ENCODE peak calls at places on chromosomes 3 and 15, in five cellular contexts. F is GM12878, X is GM23338, T is HepG2, I is K562. W is an unnamed sample.

GRCh38 chr3:43497905-43498365 is 123.9 kb downstream of the ANO10 start:
- DNase-seq in X (no peak), I (no peak), T (no peak), F (no peak), W (no peak)

GRCh38 chr15:95196176-95196915 is 965.0 kb downstream of the MCTP2 start:
- DNase-seq in I (no peak), X (peak; percentile 4), T (no peak), F (no peak), W (no peak)

GRCh38 chr3:10173926-10174435 is 9.3 kb downstream of the IRAK2 start:
- DNase-seq in F (no peak), I (peak; percentile 52), T (peak; percentile 55), X (no peak), W (peak; percentile 62)

GRCh38 chr3:116473602-116474001 is 28.3 kb upstream of the LSAMP start:
- DNase-seq in T (no peak), X (no peak), F (no peak), I (no peak), W (no peak)

GRCh38 chr3:22836131-22836530 is 367.0 kb upstream of the UBE2E2 start:
- DNase-seq in I (no peak), T (no peak), X (no peak), F (no peak), W (no peak)

GRCh38 chr3:175433026-175433668 is 574.0 kb downstream of the NAALADL2 start:
- DNase-seq in X (no peak), I (no peak), F (no peak), T (no peak), W (no peak)

GRCh38 chr3:150150633-150151032 is 179.9 kb upstream of the PFN2 start:
- DNase-seq in F (no peak), X (no peak), T (no peak), I (no peak), W (no peak)

GRCh38 chr15:66043264-66043663 is 174.0 kb downstream of the RAB11A start:
- DNase-seq in T (peak; percentile 65), I (no peak), X (no peak), F (no peak), W (no peak)

GRCh38 chr3:151197981-151198767 is 4.8 kb downstream of the GPR171 start:
- DNase-seq in I (no peak), X (no peak), T (peak; percentile 99), F (no peak), W (no peak)

GRCh38 chr15:86526938-86527735 is 447.5 kb downstream of the AGBL1 start:
- DNase-seq in T (no peak), F (no peak), I (no peak), X (no peak), W (no peak)

GRCh38 chr15:29821416-29822099 is 710 bp downstream of the TJP1 start:
- DNase-seq in X (peak; percentile 92), F (no peak), T (peak; percentile 74), I (peak; percentile 64), W (peak; percentile 89)

GRCh38 chr15:95826831-95827230 is 503.7 kb upstream of the NR2F2 start:
- DNase-seq in I (no peak), T (no peak), F (no peak), X (peak; percentile 42), W (no peak)

GRCh38 chr15:59438891-59439290 is 905 bp downstream of the FAM81A start:
- DNase-seq in T (no peak), X (no peak), F (no peak), I (no peak), W (peak; percentile 38)

GRCh38 chr3:174099724-174100123 is 702.2 kb downstream of the NLGN1 start:
- DNase-seq in I (no peak), X (no peak), T (no peak), F (no peak), W (no peak)

GRCh38 chr15:93027413-93027812 is 61.6 kb downstream of the RGMA start:
- DNase-seq in T (no peak), X (no peak), I (no peak), F (no peak), W (no peak)

GRCh38 chr15:57592836-57593420 is 1.2 kb downstream of the MYZAP start:
- DNase-seq in I (no peak), T (no peak), X (no peak), F (no peak), W (no peak)

GRCh38 chr15:72554471-72555425 is 80.6 kb downstream of the ARIH1 start:
- DNase-seq in X (no peak), I (no peak), T (peak; percentile 4), F (no peak), W (peak; percentile 73)

GRCh38 chr15:40320931-40321371 is 2.5 kb upstream of the INAFM2 start:
- DNase-seq in I (peak; percentile 69), F (no peak), X (peak; percentile 89), T (peak; percentile 66), W (peak; percentile 48)

GRCh38 chr3:27544372-27544865 is 60.2 kb upstream of the SLC4A7 start:
- DNase-seq in X (no peak), F (no peak), I (no peak), T (no peak), W (no peak)

GRCh38 chr3:196124608-196125007 is 42.7 kb upstream of the TFRC start:
- DNase-seq in T (no peak), I (no peak), F (no peak), X (no peak), W (no peak)

DNA sequence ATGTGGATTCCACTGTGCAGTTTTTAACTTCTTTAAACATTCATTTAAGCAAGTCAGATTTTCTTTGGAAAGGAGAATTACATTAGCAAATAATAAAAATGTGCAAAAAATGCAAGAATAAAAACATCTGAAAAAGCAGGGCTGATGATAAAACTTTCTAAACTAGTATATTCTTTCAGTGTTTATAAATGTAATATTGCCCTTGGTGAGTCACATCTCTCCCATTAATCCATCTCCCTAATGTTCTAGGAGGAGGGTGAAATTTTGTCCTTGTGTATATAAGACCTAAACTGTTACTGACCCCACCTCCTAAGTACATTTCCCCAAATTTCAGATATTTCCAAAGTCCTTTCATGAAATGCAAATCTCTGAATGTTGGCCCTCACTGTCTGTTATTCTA is 28.5 kb upstream of the DCUN1D1 start:
- DNase-seq in X (no peak), F (no peak), I (no peak), T (no peak), W (no peak)
- TF ChIP-seq JUNB in X (no peak), F (no peak), I (no peak), T (no peak), W (no peak)

DNA sequence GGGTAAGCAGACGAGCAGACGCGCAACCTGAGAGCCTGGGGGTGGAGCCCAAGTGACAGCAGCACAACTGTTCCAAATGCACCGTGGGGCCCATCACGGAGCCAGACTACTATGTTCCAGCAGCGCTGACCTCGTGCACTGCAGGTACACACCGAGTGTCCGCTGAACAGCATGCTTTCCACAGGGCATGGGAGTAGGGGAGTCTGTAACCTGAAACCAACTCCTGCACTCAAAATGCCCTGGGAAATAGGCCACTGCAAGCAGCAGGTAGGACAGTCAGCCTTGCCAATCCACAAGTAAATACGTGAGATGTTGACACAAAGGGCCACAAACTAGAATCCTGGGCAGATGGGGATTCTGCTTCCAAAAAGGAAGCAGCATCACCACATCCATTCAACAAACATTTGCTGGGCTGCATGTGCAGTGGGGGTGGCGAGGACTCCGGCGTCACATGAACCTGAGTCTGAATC is 73.9 kb downstream of the TBC1D2B start:
- DNase-seq in X (no peak), F (no peak), I (no peak), T (no peak), W (no peak)
- TF ChIP-seq JUNB in X (no peak), F (no peak), I (no peak), T (no peak), W (no peak)

DNA sequence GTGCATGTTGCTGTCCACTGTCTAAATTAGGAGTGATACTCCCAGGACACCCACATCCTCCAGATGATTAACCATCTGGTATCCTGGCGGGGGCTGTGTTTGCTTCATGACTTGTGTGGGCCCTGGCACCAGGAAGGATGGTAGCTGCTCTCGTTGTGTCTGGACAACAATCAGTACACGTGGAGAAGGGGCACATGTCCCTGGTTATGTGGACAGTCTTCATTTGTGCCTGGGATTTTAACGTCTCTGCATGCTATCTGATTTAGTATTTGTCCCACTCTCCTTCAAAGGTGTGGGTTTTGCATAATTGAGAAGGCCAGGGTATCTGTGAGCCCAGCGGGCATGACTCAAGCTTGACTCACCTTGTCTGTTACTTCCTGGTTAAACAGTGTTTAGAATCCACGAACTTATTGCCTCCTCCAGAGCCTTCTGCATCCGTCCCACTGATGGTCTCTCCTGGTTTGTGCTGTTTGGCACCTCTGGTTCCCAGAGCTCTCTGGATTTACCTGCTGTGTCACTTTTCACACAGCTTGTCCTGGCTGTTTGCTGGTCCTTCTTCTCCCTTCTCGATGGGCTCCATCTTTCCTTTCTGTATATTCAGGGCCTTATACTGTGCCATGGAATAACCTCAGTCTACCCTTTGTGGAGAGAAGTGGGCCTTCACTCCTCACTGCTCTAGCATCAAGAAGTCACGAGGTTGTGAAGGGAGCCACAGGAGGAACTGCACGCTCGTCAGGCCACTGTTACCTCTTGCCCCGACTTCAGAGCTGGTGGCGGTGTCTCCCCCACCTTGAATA is 32.5 kb downstream of the ARNT2 start:
- DNase-seq in I (no peak), X (no peak), T (peak; percentile 32), F (no peak), W (peak; percentile 89)
- TF ChIP-seq JUNB in I (no peak), X (no peak), T (no peak), F (no peak), W (peak; percentile 91)

GRCh38 chr3:118098818-118099217 is 935.8 kb downstream of the IGSF11 start:
- DNase-seq in I (no peak), T (no peak), X (no peak), F (no peak), W (no peak)
- TF ChIP-seq JUNB in I (no peak), T (no peak), X (no peak), F (no peak), W (no peak)

GRCh38 chr3:44993471-44994205 is 17.6 kb downstream of the EXOSC7 start:
- DNase-seq in X (no peak), I (no peak), F (no peak), T (peak; percentile 38), W (peak; percentile 6)
- TF ChIP-seq JUNB in X (no peak), I (no peak), F (no peak), T (no peak), W (no peak)

GRCh38 chr3:99624536-99625236 is 13.7 kb upstream of the COL8A1 start:
- DNase-seq in I (no peak), F (no peak), X (no peak), T (no peak), W (no peak)

GRCh38 chr3:99625237-99625622 is 13.2 kb upstream of the COL8A1 start:
- DNase-seq in F (no peak), I (no peak), X (peak; percentile 31), T (no peak), W (no peak)

GRCh38 chr3:99625643-99626414 is 12.6 kb upstream of the COL8A1 start:
- DNase-seq in T (no peak), F (no peak), I (no peak), X (no peak), W (no peak)

GRCh38 chr3:99626415-99626788 is 12.0 kb upstream of the COL8A1 start:
- DNase-seq in T (no peak), F (peak; percentile 77), X (no peak), I (no peak), W (no peak)

GRCh38 chr3:99627062-99627826 is 11.2 kb upstream of the COL8A1 start:
- DNase-seq in I (no peak), T (no peak), X (no peak), F (no peak), W (no peak)
- TF ChIP-seq JUNB in I (no peak), T (no peak), X (no peak), F (no peak), W (no peak)

GRCh38 chr15:89333011-89333860 is 1.4 kb downstream of the POLG start:
- DNase-seq in F (no peak), X (peak; percentile 44), I (no peak), T (no peak), W (no peak)
- TF ChIP-seq JUNB in F (no peak), X (no peak), I (no peak), T (no peak), W (no peak)

W was measured in A549.